ENCODE peak calls at places on chromosomes 3 and 15, in five cellular contexts. R is WTC11, D is HepG2, X is GM12878, C is K562. T is an unnamed sample.

GRCh38 chr15:78501857-78502256 is 5.5 kb upstream of the HYKK start:
- DNase-seq in R (no peak), D (no peak), X (no peak), C (no peak), T (no peak)

GRCh38 chr15:94080416-94080815 is 150.9 kb upstream of the MCTP2 start:
- DNase-seq in R (peak), D (no peak), X (no peak), C (no peak), T (no peak)

GRCh38 chr3:148211725-148212124 is 486.0 kb upstream of the AGTR1 start:
- DNase-seq in R (no peak), D (peak), X (no peak), C (no peak), T (no peak)

GRCh38 chr15:25437751-25438600 is 848 bp downstream of the UBE3A start:
- DNase-seq in R (peak), D (peak), X (no peak), C (peak), T (peak)

GRCh38 chr3:31710123-31710841 is 177.6 kb downstream of the STT3B start:
- DNase-seq in R (no peak), D (no peak), X (no peak), C (no peak), T (no peak)

GRCh38 chr3:141876381-141876890 is at the start of gene ATP1B3:
- DNase-seq in R (peak), D (peak), X (peak), C (peak), T (peak)

GRCh38 chr3:43674345-43675085 is 16.2 kb upstream of the ABHD5 start:
- DNase-seq in R (no peak), D (no peak), X (no peak), C (peak), T (no peak)

GRCh38 chr3:77420316-77420715 is 380.4 kb downstream of the ROBO2 start:
- DNase-seq in R (no peak), D (no peak), X (no peak), C (no peak), T (no peak)

GRCh38 chr15:51524376-51524775 is 98.2 kb downstream of the DMXL2 start:
- DNase-seq in R (no peak), D (no peak), X (no peak), C (no peak), T (no peak)

GRCh38 chr3:155745795-155746550 is 1.1 kb upstream of the PLCH1 start:
- DNase-seq in R (peak), D (peak), X (no peak), C (no peak), T (peak)

GRCh38 chr3:55571913-55572312 is 84.8 kb upstream of the WNT5A start:
- DNase-seq in R (peak), D (peak), X (no peak), C (no peak), T (no peak)

GRCh38 chr3:125671461-125672243 is 76.4 kb upstream of the OSBPL11 start:
- DNase-seq in R (no peak), D (no peak), X (no peak), C (no peak), T (no peak)

GRCh38 chr3:128620268-128620691 is 30.3 kb downstream of the RPN1 start:
- DNase-seq in R (no peak), D (no peak), X (no peak), C (no peak), T (no peak)

GRCh38 chr3:37293646-37294045 is 119.3 kb upstream of the LRRFIP2 start:
- DNase-seq in R (no peak), D (no peak), X (no peak), C (no peak), T (no peak)

GRCh38 chr3:148735597-148735996 is 37.9 kb downstream of the AGTR1 start:
- DNase-seq in R (no peak), D (no peak), X (no peak), C (no peak), T (no peak)

GRCh38 chr15:73794501-73795133 is 41.5 kb upstream of the INSYN1 start:
- DNase-seq in R (no peak), D (no peak), X (no peak), C (no peak), T (no peak)

GRCh38 chr3:151827816-151828215 is 13.9 kb downstream of the AADAC start:
- DNase-seq in R (no peak), D (no peak), X (no peak), C (no peak), T (no peak)

GRCh38 chr15:63506537-63507035 is 2.2 kb downstream of the USP3 start:
- DNase-seq in R (no peak), D (peak), X (no peak), C (no peak), T (peak)

GRCh38 chr3:43627360-43627759 is 5.5 kb upstream of the ANO10 start:
- DNase-seq in R (no peak), D (no peak), X (no peak), C (no peak), T (no peak)

GRCh38 chr15:74808073-74808839 is 4.4 kb upstream of the LMAN1L start:
- DNase-seq in R (no peak), D (no peak), X (no peak), C (no peak), T (no peak)

GRCh38 chr15:80854104-80854503 is 74.9 kb downstream of the CEMIP start:
- DNase-seq in R (no peak), D (no peak), X (no peak), C (no peak), T (no peak)

GRCh38 chr3:39107874-39108308 is 411 bp downstream of the TTC21A start:
- DNase-seq in R (no peak), D (no peak), X (no peak), C (peak), T (no peak)

GRCh38 chr15:42734076-42734672 is 2.8 kb downstream of the CDAN1 start:
- DNase-seq in R (no peak), D (no peak), X (no peak), C (no peak), T (no peak)

GRCh38 chr3:33006081-33006480 is 54.6 kb downstream of the CCR4 start:
- DNase-seq in R (peak), D (no peak), X (no peak), C (peak), T (no peak)

GRCh38 chr3:194713299-194714121 is 27.8 kb downstream of the FAM43A start:
- DNase-seq in R (no peak), D (no peak), X (no peak), C (no peak), T (no peak)

GRCh38 chr15:25641762-25642161 is 202.9 kb upstream of the UBE3A start:
- DNase-seq in R (no peak), D (no peak), X (no peak), C (no peak), T (no peak)

GRCh38 chr3:12766541-12766940 is 7.5 kb upstream of the TMEM40 start:
- DNase-seq in R (no peak), D (peak), X (no peak), C (no peak), T (no peak)

GRCh38 chr3:131140891-131141290 is 114.2 kb downstream of the NEK11 start:
- DNase-seq in R (no peak), D (no peak), X (no peak), C (no peak), T (no peak)

GRCh38 chr3:135456182-135456790 is 509.2 kb upstream of the PPP2R3A start:
- DNase-seq in R (peak), D (no peak), X (no peak), C (no peak), T (no peak)

GRCh38 chr3:186651678-186652215 is 11.5 kb downstream of the FETUB start:
- DNase-seq in R (no peak), D (no peak), X (no peak), C (no peak), T (no peak)

GRCh38 chr3:126102530-126102951 is 18.6 kb upstream of the SLC41A3 start:
- DNase-seq in R (no peak), D (no peak), X (no peak), C (no peak), T (no peak)

GRCh38 chr15:100383302-100384107 is 41.7 kb upstream of the ADAMTS17 start:
- DNase-seq in R (peak), D (peak), X (no peak), C (peak), T (peak)

GRCh38 chr3:65988440-65988839 is 50.3 kb downstream of the MAGI1 start:
- DNase-seq in R (no peak), D (no peak), X (no peak), C (no peak), T (no peak)

GRCh38 chr3:124669470-124669869 is 60.8 kb upstream of the UMPS start:
- DNase-seq in R (no peak), D (no peak), X (no peak), C (no peak), T (peak)

GRCh38 chr15:40044717-40045571 is 6.0 kb upstream of the SRP14 start:
- DNase-seq in R (peak), D (peak), X (no peak), C (peak), T (peak)

GRCh38 chr3:177597325-177598109 is 400.2 kb upstream of the TBL1XR1 start:
- DNase-seq in R (no peak), D (no peak), X (no peak), C (peak), T (no peak)

GRCh38 chr3:78901544-78901943 is 866.3 kb downstream of the ROBO1 start:
- DNase-seq in R (no peak), D (no peak), X (no peak), C (no peak), T (no peak)

GRCh38 chr3:78907367-78907766 is 860.4 kb downstream of the ROBO1 start:
- DNase-seq in R (no peak), D (peak), X (no peak), C (no peak), T (no peak)

GRCh38 chr3:78908236-78908635 is 859.6 kb downstream of the ROBO1 start:
- DNase-seq in R (no peak), D (no peak), X (no peak), C (no peak), T (no peak)

GRCh38 chr3:78905700-78906099 is 862.1 kb downstream of the ROBO1 start:
- DNase-seq in R (no peak), D (no peak), X (no peak), C (no peak), T (no peak)

DNA sequence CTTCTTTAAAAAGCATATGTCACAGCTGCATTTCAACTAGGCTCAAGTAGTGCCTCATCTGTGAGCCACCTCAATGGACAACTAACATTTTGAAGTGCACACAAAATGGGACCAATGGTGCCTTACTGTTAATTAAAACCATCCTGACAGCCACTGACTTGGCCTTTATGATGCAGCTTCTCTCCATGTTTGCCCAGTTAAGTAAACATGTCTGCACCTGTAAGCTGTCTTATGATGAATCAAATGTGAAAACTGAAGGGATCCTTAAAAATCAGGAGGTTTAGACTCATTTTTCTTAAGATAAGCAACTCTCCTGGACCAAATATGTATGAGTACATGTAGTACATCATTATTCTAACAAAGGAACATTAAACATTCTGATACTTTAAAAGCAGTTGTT is 861.6 kb downstream of the ROBO1 start:
- DNase-seq in R (no peak), D (no peak), X (no peak), C (no peak), T (no peak)
- TF ChIP-seq ESRRA in R (no peak), D (no peak), X (no peak), C (no peak), T (no peak)

GRCh38 chr15:76533060-76533955 is 196.7 kb downstream of the ISL2 start:
- DNase-seq in R (no peak), D (peak), X (no peak), C (no peak), T (no peak)
- TF ChIP-seq ESRRA in R (no peak), D (no peak), X (no peak), C (no peak), T (no peak)

GRCh38 chr3:34238407-34238806 is 440.0 kb downstream of the PDCD6IP start:
- DNase-seq in R (no peak), D (no peak), X (no peak), C (no peak), T (no peak)

GRCh38 chr3:34239287-34239686 is 440.9 kb downstream of the PDCD6IP start:
- DNase-seq in R (no peak), D (no peak), X (no peak), C (no peak), T (no peak)

GRCh38 chr3:34235096-34235495 is 436.7 kb downstream of the PDCD6IP start:
- DNase-seq in R (no peak), D (no peak), X (no peak), C (no peak), T (no peak)

GRCh38 chr3:34237946-34238345 is 439.5 kb downstream of the PDCD6IP start:
- DNase-seq in R (no peak), D (no peak), X (no peak), C (no peak), T (no peak)

GRCh38 chr3:34239870-34240269 is 441.4 kb downstream of the PDCD6IP start:
- DNase-seq in R (no peak), D (no peak), X (no peak), C (no peak), T (no peak)
- TF ChIP-seq ESRRA in R (no peak), D (no peak), X (no peak), C (no peak), T (no peak)

DNA sequence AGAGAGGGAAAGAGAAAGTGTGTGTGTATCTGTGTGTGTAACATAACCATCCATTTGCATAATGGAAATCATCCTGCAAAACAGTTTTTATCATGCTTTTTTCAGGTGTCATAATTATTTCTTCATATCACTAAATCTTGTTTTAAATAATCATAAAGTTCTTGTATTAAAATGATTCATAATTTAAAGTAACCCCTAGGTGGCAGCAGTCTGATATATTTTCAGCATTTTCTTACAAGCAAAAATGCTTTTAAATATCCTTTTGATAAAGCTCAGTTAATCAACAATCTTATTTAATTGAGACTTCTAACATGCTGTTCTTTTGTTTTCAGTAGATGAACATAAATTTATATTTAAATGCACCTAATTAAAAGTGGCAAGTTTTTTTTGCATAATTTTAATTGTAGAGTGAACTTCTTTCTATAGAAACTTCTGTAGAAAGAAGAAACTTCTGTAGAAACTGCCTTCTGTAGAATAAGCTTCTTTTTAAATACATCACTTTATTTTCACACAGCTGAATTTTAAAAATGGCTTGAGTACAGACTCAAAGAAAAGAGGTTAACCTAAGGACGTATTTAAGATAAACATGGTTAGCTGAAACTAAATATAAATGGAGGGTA is 72.5 kb downstream of the OPA1 start:
- DNase-seq in R (no peak), D (peak), X (no peak), C (peak), T (no peak)
- TF ChIP-seq ESRRA in R (no peak), D (no peak), X (no peak), C (no peak), T (no peak)

GRCh38 chr3:143084856-143085731 is 34.5 kb upstream of the CHST2 start:
- DNase-seq in R (no peak), D (no peak), X (peak), C (peak), T (no peak)
- TF ChIP-seq ESRRA in R (no peak), D (no peak), X (no peak), C (peak), T (no peak)

GRCh38 chr15:47820780-47821319 is 103.5 kb downstream of the SEMA6D start:
- DNase-seq in R (no peak), D (no peak), X (no peak), C (no peak), T (no peak)
- TF ChIP-seq ESRRA in R (no peak), D (no peak), X (no peak), C (no peak), T (no peak)

DNA sequence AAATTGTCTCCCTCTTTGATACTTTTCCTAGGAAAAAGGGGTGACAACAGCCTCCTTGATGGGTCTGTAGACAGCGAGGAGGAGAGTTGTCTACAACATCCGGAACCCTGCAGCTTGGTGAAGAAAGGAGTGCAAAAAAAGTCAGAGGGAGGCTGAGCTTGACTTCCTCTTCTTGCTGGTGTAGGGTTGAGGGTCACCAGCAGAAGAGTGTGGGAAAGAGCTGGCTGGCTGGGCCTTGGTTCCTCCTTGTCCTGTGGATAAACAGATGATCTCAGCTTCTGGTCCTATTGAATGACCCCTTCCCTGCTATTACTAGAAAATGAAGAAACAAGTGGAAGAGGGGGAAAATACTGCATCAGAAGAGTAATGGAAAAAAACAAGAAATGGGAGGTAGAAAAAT is 20.4 kb downstream of the SLC7A14 start:
- DNase-seq in R (no peak), D (no peak), X (no peak), C (no peak), T (no peak)
- TF ChIP-seq ESRRA in R (no peak), D (no peak), X (no peak), C (no peak), T (no peak)